ENCODE peak calls at places on chromosomes 3 and 15, in nine cellular contexts. P is cardiac fibroblast, R is thoracic aorta, V is lower lobe of right lung, U is lung, Y is body of pancreas, S is brain microvascular endothelial cell, H is transverse colon, J is endodermal cell. C is an unnamed sample.

GRCh38 chr3:186839874-186840641 is 2.5 kb upstream of the ADIPOQ start:
- DNase-seq in J (peak), Y (no peak), S (no peak), H (no peak), V (no peak), R (peak), U (no peak), P (peak), C (peak)

GRCh38 chr15:55003900-55004879 is 192.6 kb downstream of the RSL24D1 start:
- DNase-seq in V (no peak), Y (no peak), J (no peak), R (no peak), S (no peak), H (no peak), U (no peak), P (no peak), C (no peak)

GRCh38 chr3:151926956-151927355 is 53.5 kb downstream of the SUCNR1 start:
- DNase-seq in P (peak), S (peak), H (no peak), R (no peak), V (no peak), Y (no peak), J (no peak), U (no peak), C (peak)

GRCh38 chr3:188905991-188906635 is 265.7 kb upstream of the TPRG1 start:
- DNase-seq in H (no peak), J (no peak), Y (no peak), P (no peak), S (no peak), V (no peak), U (no peak), R (no peak), C (no peak)

GRCh38 chr15:73992594-73992898 is 451 bp upstream of the STOML1 start:
- DNase-seq in H (no peak), J (no peak), S (no peak), R (no peak), V (no peak), U (no peak), Y (no peak), P (no peak), C (no peak)

GRCh38 chr15:47674576-47675232 is 42.6 kb upstream of the SEMA6D start:
- DNase-seq in R (no peak), P (no peak), J (no peak), S (no peak), V (no peak), U (no peak), Y (no peak), H (no peak), C (no peak)

GRCh38 chr15:27993544-27993943 is 105.6 kb downstream of the OCA2 start:
- DNase-seq in H (no peak), V (no peak), P (no peak), S (no peak), Y (no peak), U (no peak), R (no peak), J (no peak), C (no peak)

GRCh38 chr3:172113710-172114109 is 74.3 kb downstream of the FNDC3B start:
- DNase-seq in Y (no peak), U (no peak), H (no peak), S (no peak), V (no peak), R (no peak), P (no peak), J (no peak), C (no peak)

GRCh38 chr3:64238971-64239667 is 13.9 kb upstream of the PRICKLE2 start:
- DNase-seq in J (peak), R (peak), V (peak), P (peak), S (peak), U (peak), H (peak), Y (peak), C (no peak)

GRCh38 chr3:105353485-105354161 is 13.1 kb upstream of the ALCAM start:
- DNase-seq in S (no peak), P (peak), V (peak), R (no peak), Y (peak), H (no peak), U (peak), J (peak), C (no peak)

GRCh38 chr3:146350852-146351251 is 99.9 kb upstream of the PLSCR4 start:
- DNase-seq in P (no peak), Y (no peak), S (no peak), J (no peak), R (no peak), U (no peak), H (peak), V (no peak), C (no peak)

GRCh38 chr15:37773111-37773860 is 161.2 kb upstream of the TMCO5A start:
- DNase-seq in R (no peak), H (no peak), V (no peak), P (peak), J (no peak), U (no peak), S (peak), Y (no peak), C (no peak)

GRCh38 chr15:52254331-52254730 is 41.3 kb downstream of the MYO5C start:
- DNase-seq in H (no peak), J (no peak), V (no peak), S (no peak), U (no peak), Y (no peak), R (no peak), P (peak), C (no peak)

GRCh38 chr3:53016236-53016635 is 29.6 kb downstream of the SFMBT1 start:
- DNase-seq in S (peak), R (no peak), Y (no peak), H (no peak), J (no peak), V (no peak), U (no peak), P (no peak), C (no peak)

GRCh38 chr3:138332472-138333073 is 2.9 kb upstream of the NME9 start:
- DNase-seq in R (no peak), J (peak), H (no peak), Y (no peak), S (peak), P (peak), U (no peak), V (no peak), C (no peak)

GRCh38 chr3:63192248-63192647 is 85.9 kb upstream of the SYNPR start:
- DNase-seq in U (no peak), H (no peak), R (no peak), V (no peak), J (no peak), Y (no peak), P (no peak), S (no peak), C (no peak)

GRCh38 chr15:40413036-40413435 is 7.4 kb downstream of the IVD start:
- DNase-seq in S (no peak), R (no peak), H (no peak), Y (no peak), J (no peak), V (no peak), U (no peak), P (no peak), C (no peak)
- H3K4me3 ChIP-seq in S (no peak), R (no peak), H (no peak), Y (no peak), J (no peak), V (no peak), U (no peak), P (no peak), C (no peak)

DNA sequence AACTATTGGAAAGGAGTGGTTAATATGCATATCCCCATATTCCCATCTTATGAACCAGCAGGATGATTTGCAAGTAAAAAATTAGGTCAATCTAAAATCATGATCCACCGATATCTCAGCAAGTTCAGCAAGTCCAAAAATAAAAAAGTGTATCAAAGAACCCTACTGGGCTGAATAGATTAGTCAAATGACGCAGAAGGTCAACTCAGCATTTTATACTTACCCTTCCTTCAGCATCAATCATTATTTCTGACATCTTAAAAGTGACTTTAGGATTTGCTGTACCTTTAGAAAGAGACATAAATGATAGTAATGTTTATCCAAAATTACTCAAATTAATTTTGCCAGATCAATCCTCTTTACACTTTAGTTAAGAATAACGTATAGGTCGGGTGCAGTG is 32.6 kb downstream of the DPP8 start:
- DNase-seq in U (no peak), P (no peak), Y (no peak), S (no peak), V (no peak), R (no peak), J (no peak), H (no peak), C (no peak)
- TF ChIP-seq CTCF in U (no peak), P (no peak), Y (no peak), S (no peak), V (no peak), R (no peak), J (no peak), H (no peak), C (no peak)

GRCh38 chr3:129592362-129593150 is 13.9 kb downstream of the PLXND1 start:
- DNase-seq in P (peak), S (no peak), R (no peak), U (peak), H (peak), J (peak), Y (peak), V (peak), C (no peak)
- H3K4me3 ChIP-seq in P (no peak), S (no peak), R (peak), U (no peak), H (no peak), J (no peak), Y (no peak), V (peak), C (peak)

GRCh38 chr3:71025010-71025409 is 558.5 kb downstream of the FOXP1 start:
- DNase-seq in H (no peak), U (no peak), V (no peak), S (no peak), Y (no peak), P (peak), J (no peak), R (no peak), C (no peak)
- TF ChIP-seq CTCF in H (no peak), U (no peak), V (no peak), S (no peak), Y (no peak), P (no peak), J (no peak), R (no peak), C (no peak)

GRCh38 chr15:59303136-59303535 is 69.5 kb downstream of the MYO1E start:
- DNase-seq in V (no peak), P (no peak), R (no peak), H (no peak), Y (no peak), S (no peak), U (no peak), J (peak), C (no peak)
- H3K4me3 ChIP-seq in V (no peak), P (no peak), R (no peak), H (no peak), Y (no peak), S (no peak), U (no peak), J (no peak), C (no peak)

GRCh38 chr3:62022312-62022711 is 351.0 kb downstream of the FEZF2 start:
- DNase-seq in V (no peak), H (no peak), U (no peak), Y (no peak), J (no peak), S (no peak), P (no peak), R (no peak), C (no peak)
- TF ChIP-seq CTCF in V (no peak), H (no peak), U (no peak), Y (no peak), J (no peak), S (no peak), P (no peak), R (no peak), C (no peak)

DNA sequence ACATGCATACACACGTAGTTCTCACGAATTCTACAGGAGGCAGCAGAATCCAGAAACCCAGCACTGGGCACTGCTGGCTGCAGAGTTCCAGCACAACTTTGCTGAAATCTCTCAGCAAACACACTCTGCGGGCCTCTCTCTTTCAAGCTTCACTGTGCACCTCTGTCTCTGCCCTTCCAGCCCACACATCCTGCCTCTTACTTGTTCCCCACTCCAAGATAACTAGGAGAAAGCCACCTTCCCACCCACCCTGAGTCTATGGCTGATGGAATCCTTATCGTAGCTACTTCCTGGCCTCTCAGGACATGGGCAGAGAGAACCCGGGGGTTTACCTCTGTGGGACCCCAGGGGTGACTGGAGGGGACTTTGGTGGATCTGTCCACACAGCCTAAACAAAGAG is 11.9 kb downstream of the ANP32A start:
- DNase-seq in P (no peak), R (no peak), S (no peak), J (peak), V (no peak), Y (no peak), U (no peak), H (peak), C (no peak)
- H3K4me3 ChIP-seq in P (no peak), R (no peak), S (no peak), J (no peak), V (no peak), Y (no peak), U (no peak), H (no peak), C (no peak)